ENCODE peak calls at places on chromosomes 6 and 20, in ten cellular contexts. U is cardiac muscle cell; X is progenitor cell of endocrine pancreas; I is stomach; R is heart left ventricle; Q is CD8-positive, alpha-beta T cell; C is AG09319; L is CD4-positive, alpha-beta T cell; N is Panc1; G is IMR-90. A is an unnamed sample.

GRCh38 chr6:4369616-4370015 is 234.2 kb upstream of the ECI2 start:
- DNase-seq in C (no peak), X (no peak), U (no peak), R (no peak), I (no peak), N (no peak), Q (no peak), G (peak), L (no peak), A (no peak)

GRCh38 chr6:88517737-88518136 is 351.6 kb upstream of the CNR1 start:
- DNase-seq in X (no peak), U (no peak), C (no peak), N (no peak), L (no peak), Q (no peak), G (no peak), I (no peak), R (no peak), A (no peak)

GRCh38 chr6:134814076-134814709 is 135.7 kb downstream of the ALDH8A1 start:
- DNase-seq in X (no peak), C (no peak), N (no peak), G (peak), Q (no peak), L (no peak), R (no peak), I (no peak), U (no peak), A (no peak)

GRCh38 chr20:588932-589672 is 21.0 kb downstream of the TCF15 start:
- DNase-seq in U (no peak), L (no peak), G (no peak), C (no peak), N (no peak), X (no peak), Q (no peak), I (no peak), R (no peak), A (no peak)

GRCh38 chr6:134373966-134374365 is 56.1 kb upstream of the SGK1 start:
- DNase-seq in L (no peak), R (no peak), Q (no peak), X (no peak), C (no peak), N (no peak), I (no peak), U (no peak), G (no peak), A (no peak)

GRCh38 chr6:49528571-49528970 is 21.9 kb upstream of the C6orf141 start:
- DNase-seq in X (no peak), G (no peak), C (no peak), I (no peak), N (no peak), R (no peak), Q (no peak), U (no peak), L (no peak), A (no peak)

GRCh38 chr6:36132221-36132895 is 2.0 kb downstream of the MAPK13 start:
- DNase-seq in L (no peak), I (no peak), U (no peak), N (no peak), X (no peak), Q (peak), G (no peak), R (no peak), C (no peak), A (no peak)

GRCh38 chr20:46741924-46742692 is 32.7 kb downstream of the SLC2A10 start:
- DNase-seq in Q (no peak), U (no peak), R (no peak), G (no peak), C (no peak), L (no peak), I (no peak), X (no peak), N (no peak), A (no peak)

GRCh38 chr6:35647400-35647799 is 41.3 kb downstream of the FKBP5 start:
- DNase-seq in R (no peak), N (no peak), Q (no peak), X (no peak), G (no peak), U (no peak), L (no peak), I (no peak), C (no peak), A (no peak)

GRCh38 chr20:44805991-44806729 is 4.2 kb downstream of the RIMS4 start:
- DNase-seq in I (no peak), N (no peak), R (no peak), X (no peak), C (peak), G (peak), U (peak), L (no peak), Q (no peak), A (no peak)

GRCh38 chr6:70586114-70586513 is 19.4 kb downstream of the SDHAF4 start:
- DNase-seq in C (no peak), L (no peak), R (no peak), X (no peak), U (no peak), G (no peak), Q (no peak), N (no peak), I (no peak), A (no peak)

GRCh38 chr6:53529324-53530036 is 15.4 kb downstream of the GCLC start:
- DNase-seq in L (no peak), N (no peak), R (no peak), I (no peak), Q (no peak), C (no peak), G (no peak), U (no peak), X (no peak), A (no peak)

GRCh38 chr6:109925060-109925459 is 53.1 kb upstream of the GPR6 start:
- DNase-seq in C (no peak), I (no peak), Q (no peak), X (no peak), L (no peak), G (no peak), R (no peak), U (peak), N (no peak), A (no peak)

GRCh38 chr6:22251331-22251730 is 45.5 kb downstream of the PRL start:
- DNase-seq in C (no peak), Q (no peak), R (no peak), L (no peak), X (no peak), U (no peak), G (peak), I (no peak), N (no peak), A (no peak)

GRCh38 chr6:129903082-129903481 is 42.0 kb upstream of the TMEM244 start:
- DNase-seq in G (no peak), L (no peak), I (no peak), X (no peak), U (no peak), N (no peak), C (no peak), R (no peak), Q (no peak), A (no peak)

GRCh38 chr20:38874460-38875169 is 51.6 kb upstream of the FAM83D start:
- DNase-seq in X (no peak), I (no peak), L (no peak), Q (no peak), G (no peak), R (no peak), N (no peak), U (no peak), C (no peak), A (no peak)

GRCh38 chr20:19967441-19967840 is 49.7 kb upstream of the NAA20 start:
- DNase-seq in R (no peak), N (no peak), I (no peak), X (no peak), Q (no peak), G (no peak), L (no peak), C (no peak), U (no peak), A (no peak)

GRCh38 chr20:39117486-39117885 is 155.3 kb downstream of the DHX35 start:
- DNase-seq in N (no peak), Q (no peak), G (peak), C (no peak), X (no peak), I (peak), U (no peak), L (no peak), R (no peak), A (no peak)

GRCh38 chr6:11460837-11461661 is 76.5 kb upstream of the TMEM170B start:
- DNase-seq in L (no peak), Q (no peak), X (no peak), I (no peak), C (no peak), G (no peak), R (no peak), N (no peak), U (no peak), A (no peak)

GRCh38 chr6:3414704-3415453 is 42.0 kb downstream of the SLC22A23 start:
- DNase-seq in R (no peak), N (no peak), U (peak), I (no peak), L (no peak), Q (no peak), C (no peak), G (peak), X (no peak), A (no peak)

GRCh38 chr6:45609141-45609638 is 231.5 kb upstream of the SUPT3H start:
- DNase-seq in Q (no peak), R (no peak), U (no peak), L (no peak), X (no peak), G (peak), N (no peak), C (peak), I (no peak), A (no peak)
- TF ChIP-seq CTCF in Q (no peak), R (no peak), U (no peak), L (no peak), X (no peak), G (no peak), N (no peak), C (no peak), I (no peak), A (no peak)

DNA sequence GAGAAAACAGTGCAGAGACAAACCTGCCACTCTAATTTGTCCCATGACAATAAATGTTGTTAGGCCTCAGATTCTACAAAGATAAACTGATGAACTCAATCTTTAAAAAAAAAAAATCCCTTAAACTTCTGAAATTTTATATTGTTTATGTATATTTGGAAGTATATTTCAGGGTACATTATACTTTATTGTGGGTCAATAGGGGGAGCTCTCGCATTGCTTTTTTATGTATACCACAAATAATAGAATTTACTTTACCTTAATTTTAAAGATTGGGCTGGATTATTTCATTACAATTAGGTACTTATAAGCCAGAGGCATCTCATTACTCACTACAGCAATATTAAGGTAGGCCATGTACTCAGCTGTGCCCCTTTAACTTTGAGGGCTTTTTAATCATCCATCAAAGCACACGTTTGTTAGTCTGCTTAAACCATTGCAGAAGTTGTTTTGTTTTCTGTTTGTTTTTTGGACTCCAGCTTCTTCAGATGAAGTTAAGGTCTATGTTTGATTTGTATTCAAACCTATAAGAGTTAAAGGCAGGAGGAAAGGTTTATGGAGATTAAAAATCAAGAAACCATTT is 56.3 kb upstream of the EYA4 start:
- DNase-seq in R (no peak), N (no peak), L (no peak), Q (no peak), C (peak), I (no peak), U (peak), G (peak), X (no peak), A (no peak)
- TF ChIP-seq CTCF in R (peak), N (peak), L (peak), Q (no peak), C (peak), I (no peak), U (peak), G (peak), X (peak), A (no peak)

GRCh38 chr6:32153835-32154513 is at the start of gene PPT2:
- DNase-seq in L (peak), R (peak), U (peak), C (peak), Q (peak), X (peak), G (peak), N (peak), I (peak), A (peak)
- TF ChIP-seq CTCF in L (no peak), R (no peak), U (no peak), C (no peak), Q (no peak), X (no peak), G (no peak), N (no peak), I (no peak), A (no peak)

GRCh38 chr6:146915671-146916127 is 288.5 kb upstream of the STXBP5 start:
- DNase-seq in R (no peak), X (no peak), L (no peak), C (no peak), N (no peak), U (no peak), I (no peak), Q (no peak), G (peak), A (no peak)

GRCh38 chr6:146911635-146912034 is 292.6 kb upstream of the STXBP5 start:
- DNase-seq in Q (no peak), X (no peak), N (no peak), G (no peak), C (no peak), I (no peak), L (no peak), U (no peak), R (no peak), A (no peak)

GRCh38 chr6:146912730-146913680 is 291.2 kb upstream of the STXBP5 start:
- DNase-seq in G (no peak), Q (no peak), N (no peak), R (no peak), C (no peak), L (no peak), I (no peak), U (no peak), X (no peak), A (no peak)

GRCh38 chr6:146914563-146915483 is 289.4 kb upstream of the STXBP5 start:
- DNase-seq in U (no peak), Q (no peak), N (peak), X (no peak), I (no peak), C (peak), R (no peak), G (peak), L (no peak), A (no peak)

GRCh38 chr6:146913842-146914562 is 290.2 kb upstream of the STXBP5 start:
- DNase-seq in G (peak), X (peak), N (peak), I (peak), L (no peak), U (peak), Q (no peak), C (peak), R (peak), A (no peak)
- TF ChIP-seq CTCF in G (peak), X (no peak), N (no peak), I (no peak), L (no peak), U (peak), Q (no peak), C (no peak), R (no peak), A (no peak)

DNA sequence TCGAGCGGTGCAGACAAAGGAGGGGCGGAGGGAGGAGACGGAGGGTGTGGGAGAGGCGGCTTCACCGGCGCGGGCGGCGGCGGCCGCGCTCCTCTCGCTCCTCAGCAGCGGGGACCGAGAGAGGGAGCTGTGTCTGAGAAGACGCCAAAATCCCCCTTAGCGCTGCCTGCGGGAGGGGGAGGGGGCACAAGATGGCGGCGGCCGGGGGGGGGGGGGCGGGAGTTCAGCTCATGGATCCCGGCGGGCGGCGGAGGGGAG is 260 bp downstream of the ADNP start:
- DNase-seq in C (no peak), Q (no peak), I (no peak), L (no peak), N (no peak), G (no peak), U (no peak), R (no peak), X (no peak), A (no peak)
- TF ChIP-seq CTCF in C (no peak), Q (no peak), I (no peak), L (no peak), N (no peak), G (peak), U (no peak), R (no peak), X (no peak), A (no peak)

GRCh38 chr20:4445780-4446179 is 275.9 kb upstream of the PRND start:
- DNase-seq in I (no peak), X (no peak), Q (no peak), U (no peak), R (no peak), L (no peak), G (no peak), N (no peak), C (peak), A (no peak)

GRCh38 chr20:4453369-4453768 is 268.3 kb upstream of the PRND start:
- DNase-seq in C (no peak), Q (no peak), I (no peak), X (no peak), U (no peak), R (no peak), N (no peak), L (no peak), G (no peak), A (no peak)

GRCh38 chr20:4445331-4445730 is 276.4 kb upstream of the PRND start:
- DNase-seq in L (no peak), N (no peak), R (no peak), X (no peak), G (no peak), C (no peak), U (no peak), Q (no peak), I (no peak), A (no peak)

GRCh38 chr20:4451487-4451886 is 270.2 kb upstream of the PRND start:
- DNase-seq in L (no peak), U (no peak), X (no peak), G (no peak), I (no peak), N (no peak), R (no peak), Q (no peak), C (no peak), A (no peak)

DNA sequence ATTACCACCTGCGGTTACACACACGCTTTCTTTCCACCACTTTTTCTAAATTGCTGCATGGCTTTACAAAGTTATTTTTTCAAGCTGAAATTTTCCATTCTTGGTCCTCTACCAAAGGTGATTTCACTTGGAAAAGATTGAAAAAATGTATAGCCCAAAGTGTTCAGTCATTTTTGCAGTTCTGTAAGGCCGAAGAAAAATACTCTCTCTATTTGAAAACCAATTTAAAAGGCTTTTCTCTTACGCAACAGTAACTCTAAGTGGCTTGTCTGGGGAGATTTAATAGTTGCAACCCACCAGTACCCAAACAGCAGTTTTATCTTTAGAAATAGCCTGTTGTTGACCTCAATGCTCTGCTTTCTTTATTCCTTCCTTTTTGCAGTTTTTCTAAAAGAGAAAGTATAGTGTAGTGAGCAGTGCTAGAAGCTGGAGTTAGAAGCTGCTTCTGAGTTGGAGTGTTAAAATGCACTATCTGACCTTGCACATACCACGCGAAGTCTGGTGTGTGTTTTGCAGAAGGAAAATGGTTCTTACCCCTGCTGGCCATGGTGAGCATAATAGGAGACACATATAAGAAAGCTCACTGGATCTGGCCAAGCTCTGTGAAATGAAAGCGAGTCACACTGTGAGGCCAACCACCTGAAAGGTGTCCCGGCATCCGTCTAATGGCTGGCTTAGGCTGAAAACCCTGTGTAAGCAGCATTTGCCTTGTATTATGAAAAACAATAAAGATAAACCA is 271.6 kb upstream of the PRND start:
- DNase-seq in G (peak), N (no peak), X (no peak), R (no peak), Q (no peak), U (peak), L (no peak), I (no peak), C (no peak), A (no peak)
- TF ChIP-seq CTCF in G (peak), N (peak), X (peak), R (peak), Q (no peak), U (peak), L (no peak), I (no peak), C (peak), A (no peak)